ENCODE peak calls at places on chromosomes 5 and 9, in five cellular contexts. I is tibial nerve, Z is sigmoid colon, F is Karpas-422, C is upper lobe of right lung. Q is an unnamed sample.

GRCh38 chr9:110828148-110828730 is 159.6 kb downstream of the MUSK start:
- DNase-seq in I (peak), F (no peak), C (no peak), Z (peak), Q (no peak)

GRCh38 chr5:132446621-132447020 is 44.0 kb downstream of the IRF1 start:
- DNase-seq in F (no peak), Z (peak), C (no peak), I (peak), Q (no peak)

GRCh38 chr5:8769631-8770030 is 776.2 kb downstream of the SEMA5A start:
- DNase-seq in Z (no peak), F (no peak), I (no peak), C (no peak), Q (no peak)

GRCh38 chr5:13695076-13695712 is 249.3 kb downstream of the DNAH5 start:
- DNase-seq in Z (no peak), I (no peak), C (no peak), F (no peak), Q (no peak)

GRCh38 chr5:167208911-167209310 is 1082.5 kb upstream of the WWC1 start:
- DNase-seq in Z (no peak), C (no peak), F (no peak), I (no peak), Q (no peak)

GRCh38 chr9:99832558-99832864 is 10.8 kb downstream of the NR4A3 start:
- DNase-seq in Z (no peak), F (no peak), C (no peak), I (no peak), Q (no peak)

GRCh38 chr9:119074017-119074416 is 295.2 kb downstream of the BRINP1 start:
- DNase-seq in Z (no peak), F (no peak), I (no peak), C (no peak), Q (no peak)

GRCh38 chr9:111356567-111357244 is 26.7 kb upstream of the OR2K2 start:
- DNase-seq in Z (peak), I (no peak), C (no peak), F (peak), Q (no peak)

GRCh38 chr5:62538017-62538942 is 40.3 kb upstream of the LRRC70 start:
- DNase-seq in F (peak), Z (no peak), C (no peak), I (no peak), Q (no peak)

GRCh38 chr5:154841273-154841661 is 9.1 kb downstream of the FAXDC2 start:
- DNase-seq in Z (no peak), C (no peak), F (no peak), I (no peak), Q (no peak)

GRCh38 chr9:69357854-69358220 is 32.8 kb downstream of the ENTREP1 start:
- DNase-seq in F (peak), I (no peak), Z (no peak), C (no peak), Q (no peak)
- H3K27ac ChIP-seq in F (no peak), I (no peak), Z (peak), C (no peak), Q (no peak)

GRCh38 chr5:173229381-173229959 is 5.5 kb downstream of the NKX2-5 start:
- DNase-seq in I (no peak), F (no peak), Z (no peak), C (no peak), Q (no peak)

GRCh38 chr5:173230741-173231380 is 4.1 kb downstream of the NKX2-5 start:
- DNase-seq in C (no peak), Z (no peak), I (no peak), F (no peak), Q (no peak)

GRCh38 chr5:173229966-173230740 is 4.9 kb downstream of the NKX2-5 start:
- DNase-seq in C (no peak), F (no peak), Z (no peak), I (no peak), Q (no peak)

GRCh38 chr5:173228107-173228506 is 6.9 kb downstream of the NKX2-5 start:
- DNase-seq in Z (no peak), I (no peak), F (no peak), C (no peak), Q (no peak)

DNA sequence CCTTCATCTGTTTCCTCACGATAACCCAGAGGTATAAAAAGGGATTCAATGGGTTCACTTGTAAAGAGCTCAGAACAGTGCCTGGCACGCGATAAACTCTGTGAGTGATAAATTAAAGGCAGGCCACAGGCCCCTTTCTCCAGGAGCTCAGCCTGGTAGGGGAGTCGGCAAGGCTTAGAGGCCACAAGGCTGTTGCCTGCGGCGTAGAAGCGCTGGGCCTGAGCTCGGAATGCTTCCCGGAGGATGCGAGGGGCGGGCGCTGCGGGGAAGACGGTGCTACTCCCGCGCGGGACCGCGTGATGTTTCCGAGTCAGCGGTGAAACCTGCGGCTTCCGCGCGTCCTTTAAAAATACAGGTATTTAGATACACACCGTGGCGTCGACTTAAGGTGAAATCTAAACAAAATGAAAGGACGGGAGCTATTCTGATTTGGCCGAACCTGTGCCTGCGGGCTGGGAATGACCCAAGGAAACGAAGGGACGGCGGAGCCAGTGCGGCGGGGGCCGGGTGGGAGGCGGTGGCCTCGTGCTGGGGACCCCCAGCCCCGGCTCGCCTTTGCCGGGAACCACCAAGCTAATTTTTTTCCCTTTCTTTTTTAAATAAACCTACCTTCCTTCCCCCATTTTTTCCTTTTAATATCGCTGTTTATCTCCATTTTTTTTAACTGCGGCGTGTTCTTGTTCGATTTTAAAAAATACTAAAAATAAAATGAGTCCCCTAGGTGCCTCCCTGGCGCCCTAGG is 6.2 kb downstream of the NKX2-5 start:
- DNase-seq in C (no peak), F (no peak), Z (no peak), I (no peak), Q (no peak)
- H3K4me3 ChIP-seq in C (peak), F (no peak), Z (peak), I (no peak), Q (no peak)

GRCh38 chr9:120915854-120916495 is 10.6 kb downstream of the TRAF1 start:
- DNase-seq in F (no peak), C (no peak), Z (no peak), I (no peak), Q (no peak)
- H3K27ac ChIP-seq in F (peak), C (peak), Z (peak), I (peak), Q (no peak)

GRCh38 chr9:113620377-113621161 is 157.0 kb downstream of the RGS3 start:
- DNase-seq in Z (peak), F (no peak), I (peak), C (peak), Q (peak)
- H3K4me3 ChIP-seq in Z (no peak), F (no peak), I (no peak), C (no peak), Q (no peak)

GRCh38 chr5:151772868-151773561 is 1.3 kb downstream of the G3BP1 start:
- DNase-seq in F (no peak), C (no peak), I (no peak), Z (no peak), Q (no peak)
- H3K27ac ChIP-seq in F (peak), C (peak), I (peak), Z (peak), Q (no peak)

GRCh38 chr9:137459601-137460362 is 648 bp upstream of the NSMF start:
- DNase-seq in Z (no peak), C (no peak), F (peak), I (no peak), Q (no peak)

GRCh38 chr9:137462396-137463193 is 3.5 kb upstream of the NSMF start:
- DNase-seq in C (peak), F (no peak), I (no peak), Z (peak), Q (no peak)

GRCh38 chr9:137460363-137461315 is 1.5 kb upstream of the NSMF start:
- DNase-seq in Z (peak), C (peak), I (no peak), F (no peak), Q (no peak)

GRCh38 chr9:137461663-137462395 is 2.7 kb upstream of the NSMF start:
- DNase-seq in C (peak), Z (peak), I (no peak), F (peak), Q (no peak)

GRCh38 chr9:137461316-137461662 is 2.2 kb upstream of the NSMF start:
- DNase-seq in Z (no peak), C (no peak), I (no peak), F (no peak), Q (no peak)
- H3K4me3 ChIP-seq in Z (no peak), C (no peak), I (peak), F (no peak), Q (no peak)

GRCh38 chr9:124797343-124798103 is 20.6 kb downstream of the OLFML2A start:
- DNase-seq in I (no peak), Z (peak), C (no peak), F (no peak), Q (no peak)

GRCh38 chr9:124801356-124801755 is 24.4 kb downstream of the OLFML2A start:
- DNase-seq in Z (no peak), F (no peak), I (no peak), C (no peak), Q (no peak)

GRCh38 chr9:124802426-124802825 is 25.5 kb downstream of the OLFML2A start:
- DNase-seq in I (no peak), F (no peak), C (no peak), Z (no peak), Q (no peak)

GRCh38 chr9:124799274-124800006 is 22.5 kb downstream of the OLFML2A start:
- DNase-seq in I (no peak), Z (no peak), F (no peak), C (no peak), Q (no peak)

DNA sequence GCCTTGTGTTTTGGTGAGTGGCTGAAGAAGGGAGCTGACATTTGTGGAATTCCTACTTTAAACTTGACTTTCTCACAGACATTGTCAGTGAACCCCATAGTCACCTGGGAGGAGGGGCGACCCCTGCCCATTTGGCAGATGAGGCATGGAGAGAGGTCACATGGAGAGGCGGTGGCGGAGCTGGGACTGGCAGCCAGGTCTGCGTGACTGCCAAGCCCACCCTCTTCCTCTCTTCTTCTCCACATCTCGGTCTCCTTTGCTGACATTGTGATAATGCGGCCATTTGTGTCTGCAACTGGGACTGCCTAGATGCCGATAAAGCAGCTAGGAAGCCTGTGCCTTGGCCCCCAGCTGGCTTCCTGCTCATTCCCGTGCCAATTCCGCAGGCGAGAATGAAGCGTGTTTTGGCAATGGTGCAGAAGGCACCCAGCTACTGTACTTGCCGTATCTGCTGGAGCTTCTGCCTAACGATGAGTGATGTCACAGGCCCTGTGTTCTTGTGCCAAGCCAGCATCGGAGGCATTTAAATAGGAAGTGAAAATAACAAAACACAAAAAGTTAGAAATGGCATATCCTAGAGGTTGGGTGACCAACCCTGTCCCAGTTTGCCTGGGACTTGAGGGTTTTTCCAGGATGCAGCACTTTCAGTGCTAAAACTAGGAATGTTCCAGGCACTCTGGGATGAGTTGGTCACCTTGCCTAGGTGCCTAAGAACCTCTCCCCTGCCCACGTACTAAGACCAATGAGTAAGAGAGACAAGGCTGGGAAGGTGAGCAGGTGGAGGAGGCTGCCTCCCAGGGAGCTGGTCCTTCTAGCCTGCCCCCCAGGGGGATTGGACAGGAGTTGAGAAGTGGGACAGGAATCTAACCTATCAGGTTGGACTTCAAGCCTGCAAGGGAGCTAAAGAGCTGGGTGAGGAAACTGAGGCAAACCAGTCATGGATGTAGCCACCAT is 23.6 kb downstream of the OLFML2A start:
- DNase-seq in I (no peak), Z (no peak), F (peak), C (peak), Q (no peak)
- H3K27ac ChIP-seq in I (peak), Z (peak), F (no peak), C (peak), Q (no peak)

GRCh38 chr9:36765077-36765390 is 192.3 kb downstream of the MELK start:
- DNase-seq in Z (no peak), F (no peak), I (no peak), C (no peak), Q (no peak)
- H3K4me3 ChIP-seq in Z (no peak), F (peak), I (no peak), C (no peak), Q (no peak)

GRCh38 chr9:129027224-129027684 is 877 bp downstream of the SH3GLB2 start:
- DNase-seq in I (no peak), Z (no peak), F (peak), C (no peak), Q (no peak)
- H3K27ac ChIP-seq in I (peak), Z (peak), F (peak), C (peak), Q (no peak)

DNA sequence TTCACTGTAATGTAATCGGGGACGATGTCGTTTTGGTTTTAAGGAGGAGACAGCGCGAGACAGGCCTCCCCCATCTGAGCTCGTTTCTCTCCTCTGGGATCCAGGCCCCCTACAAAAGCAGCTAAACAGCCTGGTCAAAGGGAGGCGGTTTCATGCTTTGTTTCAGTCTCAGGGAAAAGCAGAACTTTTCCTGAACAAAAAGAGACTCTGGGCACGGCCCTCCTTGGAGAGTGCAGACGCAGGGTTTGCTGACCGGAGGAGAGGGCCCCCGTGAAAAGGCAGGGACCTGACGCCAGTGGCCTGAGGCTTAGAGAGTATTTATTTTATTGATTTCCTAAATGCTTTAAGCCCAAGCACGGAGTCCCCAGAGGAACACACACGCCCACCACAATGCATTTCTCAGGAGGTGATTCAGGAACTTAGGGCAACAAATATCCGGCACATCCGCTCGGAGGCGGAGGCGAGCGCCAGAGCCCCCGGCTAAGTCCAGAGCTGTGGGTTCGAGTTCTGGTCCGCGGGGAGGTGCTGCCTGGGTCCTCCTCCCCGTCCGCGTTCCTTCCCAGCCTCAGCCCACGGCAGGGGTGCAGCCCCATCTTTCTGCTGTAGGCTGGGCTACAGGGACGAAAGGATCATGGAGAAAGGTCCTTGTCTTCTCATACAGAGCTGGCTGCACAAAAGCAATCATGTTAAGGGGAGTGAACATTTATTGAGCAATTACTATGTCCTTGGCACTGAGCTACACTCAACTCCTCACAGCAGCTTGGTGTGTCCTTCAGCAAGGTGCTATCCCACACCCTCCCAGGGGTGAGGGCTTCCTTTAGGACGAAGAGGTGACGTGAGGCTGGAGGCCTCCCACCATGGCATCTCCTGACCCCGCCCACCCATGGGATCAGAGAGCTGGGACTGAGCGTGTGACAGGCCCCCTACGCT is 40.0 kb downstream of the PTGES start:
- DNase-seq in C (no peak), Z (no peak), I (no peak), F (no peak), Q (no peak)
- H3K4me3 ChIP-seq in C (no peak), Z (no peak), I (no peak), F (no peak), Q (no peak)